ENCODE peak calls at places on chromosome 11, in four cellular contexts. One of them, this sample, is unnamed.

GRCh38 chr11:6979365-6979764 is 40.8 kb downstream of the ZNF214 start:
- DNase-seq in OCI-LY7: no peak
- DNase-seq in B cell: no peak
- DNase-seq in cardiac muscle cell: no peak
- DNase-seq in this sample: no peak

GRCh38 chr11:122882809-122883681 is 486 bp downstream of the JHY start:
- DNase-seq in cardiac muscle cell: no peak
- DNase-seq in OCI-LY7: no peak
- DNase-seq in B cell: peak
- DNase-seq in this sample: no peak

GRCh38 chr11:17730608-17731462 is 3.7 kb upstream of the KCNC1 start:
- DNase-seq in cardiac muscle cell: peak
- DNase-seq in B cell: peak
- DNase-seq in OCI-LY7: peak
- DNase-seq in this sample: peak

GRCh38 chr11:46120711-46121327 is 435 bp downstream of the PHF21A start:
- DNase-seq in OCI-LY7: peak
- DNase-seq in B cell: no peak
- DNase-seq in cardiac muscle cell: peak
- DNase-seq in this sample: no peak

GRCh38 chr11:8839957-8840945 is 70.7 kb upstream of the AKIP1 start:
- DNase-seq in OCI-LY7: no peak
- DNase-seq in cardiac muscle cell: peak
- DNase-seq in B cell: no peak
- DNase-seq in this sample: no peak

GRCh38 chr11:82732734-82733443 is 775 bp downstream of the FAM181B start:
- DNase-seq in cardiac muscle cell: no peak
- DNase-seq in OCI-LY7: no peak
- DNase-seq in B cell: no peak
- DNase-seq in this sample: no peak

GRCh38 chr11:122319842-122320555 is 204.0 kb upstream of the BLID start:
- DNase-seq in OCI-LY7: no peak
- DNase-seq in cardiac muscle cell: no peak
- DNase-seq in B cell: no peak
- DNase-seq in this sample: no peak

GRCh38 chr11:35619030-35619753 is 932 bp downstream of the FJX1 start:
- DNase-seq in B cell: no peak
- DNase-seq in OCI-LY7: no peak
- DNase-seq in cardiac muscle cell: peak
- DNase-seq in this sample: no peak

GRCh38 chr11:36034572-36035331 is 90.9 kb downstream of the LDLRAD3 start:
- DNase-seq in B cell: no peak
- DNase-seq in OCI-LY7: no peak
- DNase-seq in cardiac muscle cell: peak
- DNase-seq in this sample: no peak

GRCh38 chr11:64900263-64900678 is 16.7 kb downstream of the ATG2A start:
- DNase-seq in B cell: no peak
- DNase-seq in OCI-LY7: no peak
- DNase-seq in cardiac muscle cell: no peak
- DNase-seq in this sample: no peak

GRCh38 chr11:35344990-35345655 is 74.2 kb downstream of the SLC1A2 start:
- DNase-seq in B cell: no peak
- DNase-seq in OCI-LY7: no peak
- DNase-seq in cardiac muscle cell: no peak
- DNase-seq in this sample: no peak

GRCh38 chr11:35725880-35726279 is 63.3 kb downstream of the TRIM44 start:
- DNase-seq in OCI-LY7: no peak
- DNase-seq in B cell: no peak
- DNase-seq in cardiac muscle cell: peak
- DNase-seq in this sample: no peak

GRCh38 chr11:1864831-1865665 is 12.2 kb downstream of the LSP1 start:
- DNase-seq in OCI-LY7: no peak
- DNase-seq in cardiac muscle cell: no peak
- DNase-seq in B cell: no peak
- DNase-seq in this sample: no peak

GRCh38 chr11:2445107-2445947 is 519 bp downstream of the KCNQ1 start:
- DNase-seq in OCI-LY7: no peak
- DNase-seq in cardiac muscle cell: no peak
- DNase-seq in B cell: no peak
- DNase-seq in this sample: no peak

GRCh38 chr11:90392692-90393091 is 169.8 kb upstream of the CHORDC1 start:
- DNase-seq in cardiac muscle cell: no peak
- DNase-seq in B cell: no peak
- DNase-seq in OCI-LY7: no peak
- DNase-seq in this sample: no peak

GRCh38 chr11:2097998-2098690 is 41.0 kb downstream of the IGF2 start:
- DNase-seq in OCI-LY7: no peak
- DNase-seq in cardiac muscle cell: no peak
- DNase-seq in B cell: peak
- DNase-seq in this sample: no peak

GRCh38 chr11:133343951-133344350 is 188.3 kb downstream of the OPCML start:
- DNase-seq in B cell: no peak
- DNase-seq in cardiac muscle cell: no peak
- DNase-seq in OCI-LY7: no peak
- DNase-seq in this sample: no peak

GRCh38 chr11:1548221-1549070 is 23.6 kb downstream of the DUSP8 start:
- DNase-seq in B cell: no peak
- DNase-seq in OCI-LY7: no peak
- DNase-seq in cardiac muscle cell: peak
- DNase-seq in this sample: no peak

GRCh38 chr11:101292661-101293240 is 163.1 kb upstream of the PGR start:
- DNase-seq in B cell: no peak
- DNase-seq in cardiac muscle cell: no peak
- DNase-seq in OCI-LY7: no peak
- DNase-seq in this sample: no peak

DNA sequence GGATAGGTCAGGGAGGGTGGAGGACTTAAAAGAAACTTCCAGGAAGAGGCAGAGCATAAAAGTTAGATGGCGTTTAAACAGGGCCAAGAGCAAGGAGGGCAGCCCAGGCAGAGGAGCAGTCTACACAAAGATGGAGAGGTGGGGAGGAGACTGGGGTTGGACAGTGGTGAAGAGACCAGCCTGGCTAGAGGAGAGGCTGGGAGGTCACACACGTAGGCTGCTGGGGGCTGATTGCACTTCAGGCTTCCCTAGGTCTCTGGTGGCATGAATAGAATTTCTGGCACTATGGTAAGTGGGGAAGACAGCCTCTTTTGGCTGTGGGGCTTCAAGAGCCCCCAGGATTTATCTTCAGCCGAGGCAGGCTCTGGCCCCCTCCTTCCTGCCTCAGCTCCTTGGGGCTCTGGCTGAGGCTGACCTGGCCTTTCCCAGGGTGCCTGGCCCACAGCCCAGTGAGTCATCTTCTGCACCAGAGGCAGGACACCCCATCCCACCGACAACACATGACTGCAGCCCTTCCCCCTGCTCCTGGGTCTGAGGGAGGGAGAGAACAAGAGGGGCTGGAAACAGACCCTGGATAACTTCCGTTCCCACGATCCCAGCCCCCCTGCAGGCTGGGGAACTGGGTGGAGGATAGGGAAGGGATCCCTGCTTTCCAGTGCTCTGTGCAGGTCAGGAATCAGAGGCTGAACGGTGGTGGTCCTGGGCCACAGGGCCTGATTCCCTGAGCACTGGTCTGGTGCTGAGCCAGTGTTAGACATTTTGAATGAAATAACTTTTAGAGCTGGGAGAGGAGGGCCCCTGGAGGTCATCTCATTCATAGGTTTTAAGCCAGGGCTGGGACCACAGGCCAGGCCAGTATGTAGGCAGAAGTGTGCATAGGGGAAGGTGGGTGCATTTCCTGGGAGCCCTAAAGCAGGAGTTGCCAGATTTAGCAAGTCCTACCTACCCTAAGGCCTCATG is 26.4 kb downstream of the ARHGEF17 start:
- DNase-seq in cardiac muscle cell: peak
- DNase-seq in B cell: no peak
- DNase-seq in OCI-LY7: peak
- DNase-seq in this sample: no peak
- TF ChIP-seq CTCF in cardiac muscle cell: no peak
- TF ChIP-seq CTCF in B cell: no peak
- TF ChIP-seq CTCF in OCI-LY7: no peak
- TF ChIP-seq CTCF in this sample: peak

GRCh38 chr11:134450186-134450585 is 38.1 kb upstream of the B3GAT1 start:
- DNase-seq in B cell: no peak
- DNase-seq in OCI-LY7: no peak
- DNase-seq in cardiac muscle cell: no peak
- DNase-seq in this sample: no peak

GRCh38 chr11:134452849-134453177 is 40.8 kb upstream of the B3GAT1 start:
- DNase-seq in B cell: no peak
- DNase-seq in OCI-LY7: no peak
- DNase-seq in cardiac muscle cell: no peak
- DNase-seq in this sample: no peak

GRCh38 chr11:134452026-134452848 is 40.2 kb upstream of the B3GAT1 start:
- DNase-seq in cardiac muscle cell: no peak
- DNase-seq in B cell: no peak
- DNase-seq in OCI-LY7: no peak
- DNase-seq in this sample: no peak

GRCh38 chr11:134447696-134448095 is 35.7 kb upstream of the B3GAT1 start:
- DNase-seq in cardiac muscle cell: no peak
- DNase-seq in B cell: no peak
- DNase-seq in OCI-LY7: no peak
- DNase-seq in this sample: no peak

GRCh38 chr11:134449713-134450112 is 37.7 kb upstream of the B3GAT1 start:
- DNase-seq in OCI-LY7: no peak
- DNase-seq in cardiac muscle cell: no peak
- DNase-seq in B cell: no peak
- DNase-seq in this sample: no peak
- TF ChIP-seq CTCF in OCI-LY7: no peak
- TF ChIP-seq CTCF in cardiac muscle cell: no peak
- TF ChIP-seq CTCF in B cell: no peak
- TF ChIP-seq CTCF in this sample: no peak

GRCh38 chr11:62985351-62985750 is 584 bp upstream of the SLC22A6 start:
- DNase-seq in B cell: no peak
- DNase-seq in cardiac muscle cell: no peak
- DNase-seq in OCI-LY7: no peak
- DNase-seq in this sample: no peak
- TF ChIP-seq CTCF in B cell: no peak
- TF ChIP-seq CTCF in cardiac muscle cell: no peak
- TF ChIP-seq CTCF in OCI-LY7: no peak
- TF ChIP-seq CTCF in this sample: no peak

GRCh38 chr11:70528046-70528793 is 129.9 kb downstream of the CTTN start:
- DNase-seq in cardiac muscle cell: no peak
- DNase-seq in B cell: peak
- DNase-seq in OCI-LY7: no peak
- DNase-seq in this sample: no peak
- TF ChIP-seq CTCF in cardiac muscle cell: no peak
- TF ChIP-seq CTCF in B cell: no peak
- TF ChIP-seq CTCF in OCI-LY7: no peak
- TF ChIP-seq CTCF in this sample: no peak

GRCh38 chr11:119167933-119168332 is 592 bp upstream of the NLRX1 start:
- DNase-seq in OCI-LY7: no peak
- DNase-seq in B cell: no peak
- DNase-seq in cardiac muscle cell: no peak
- DNase-seq in this sample: no peak
- TF ChIP-seq CTCF in OCI-LY7: no peak
- TF ChIP-seq CTCF in B cell: no peak
- TF ChIP-seq CTCF in cardiac muscle cell: no peak
- TF ChIP-seq CTCF in this sample: no peak

This sample was measured in D721Med.